ENCODE peak calls at places on chromosomes 11 and 22, in six cellular contexts. C is effector CD8-positive, alpha-beta T cell; H is NCI-H1417; U is NCI-H345; O is brain pericyte; I is activated T-cell treated with anti-CD3 and anti-CD28 coated beads for 24 hours. Z is an unnamed sample.

GRCh38 chr22:32994921-32995320 is 63.3 kb downstream of the SYN3 start:
- DNase-seq in H (no peak), U (no peak), O (no peak), C (no peak), I (no peak), Z (no peak)

GRCh38 chr11:134068829-134069425 is at the start of gene JAM3:
- DNase-seq in U (peak), C (peak), O (peak), I (peak), H (peak), Z (peak)

GRCh38 chr22:41596776-41597634 is 7.4 kb upstream of the PMM1 start:
- DNase-seq in H (peak), I (no peak), C (no peak), U (peak), O (no peak), Z (peak)

GRCh38 chr11:43359432-43359818 is 705 bp downstream of the TTC17 start:
- DNase-seq in O (no peak), U (no peak), I (no peak), C (no peak), H (peak), Z (no peak)

GRCh38 chr11:69854719-69855118 is 35.5 kb upstream of the FGF3 start:
- DNase-seq in H (no peak), C (no peak), O (no peak), I (no peak), U (no peak), Z (no peak)

GRCh38 chr11:30863177-30863576 is 277.0 kb upstream of the MPPED2 start:
- DNase-seq in C (no peak), H (no peak), U (no peak), O (no peak), I (no peak), Z (no peak)

GRCh38 chr11:124837491-124837856 is 27.8 kb upstream of the ROBO3 start:
- DNase-seq in O (peak), H (peak), C (no peak), U (peak), I (no peak), Z (peak)

GRCh38 chr11:32451808-32452207 is 16.5 kb upstream of the WT1 start:
- DNase-seq in H (no peak), U (no peak), I (no peak), C (no peak), O (no peak), Z (no peak)

GRCh38 chr22:27378343-27378800 is 423.2 kb downstream of the MN1 start:
- DNase-seq in H (peak), C (no peak), I (no peak), O (no peak), U (peak), Z (no peak)

GRCh38 chr11:17570034-17570433 is 23.0 kb downstream of the OTOG start:
- DNase-seq in C (no peak), H (no peak), O (no peak), I (no peak), U (no peak), Z (no peak)

GRCh38 chr11:8365542-8365941 is 101.9 kb upstream of the LMO1 start:
- DNase-seq in U (no peak), C (no peak), O (no peak), H (no peak), I (no peak), Z (no peak)

GRCh38 chr11:47430524-47430923 is 4.3 kb upstream of the PSMC3 start:
- DNase-seq in C (no peak), U (no peak), O (no peak), I (no peak), H (no peak), Z (no peak)

GRCh38 chr11:126431401-126432064 is 76.0 kb downstream of the ST3GAL4 start:
- DNase-seq in O (no peak), I (no peak), U (no peak), H (no peak), C (no peak), Z (no peak)

GRCh38 chr22:49574861-49575702 is 252.6 kb downstream of the BRD1 start:
- DNase-seq in C (no peak), U (no peak), I (no peak), H (no peak), O (no peak), Z (no peak)

GRCh38 chr22:23144926-23145906 is at the start of gene RAB36:
- DNase-seq in I (peak), C (peak), U (peak), O (peak), H (peak), Z (peak)

GRCh38 chr22:47398921-47399790 is 636.7 kb downstream of the TBC1D22A start:
- DNase-seq in U (no peak), H (no peak), C (no peak), I (no peak), O (no peak), Z (no peak)